ENCODE peak calls at places on chromosomes 12 and 14, in four cellular contexts. X is HepG2, V is GM12878, H is K562. N is an unnamed sample.

GRCh38 chr14:104096751-104097700 is 11.5 kb downstream of the ASPG start:
- DNase-seq in X (no peak), V (no peak), H (no peak), N (no peak)

GRCh38 chr12:116459011-116459410 is 100.2 kb upstream of the MAP1LC3B2 start:
- DNase-seq in X (no peak), V (no peak), H (no peak), N (no peak)

GRCh38 chr12:108734200-108734906 is 3.0 kb upstream of the CORO1C start:
- DNase-seq in X (peak), V (peak), H (no peak), N (no peak)

GRCh38 chr14:75182820-75183219 is 6.4 kb upstream of the TMED10 start:
- DNase-seq in X (peak), V (no peak), H (no peak), N (no peak)

GRCh38 chr14:21902561-21903199 is 229.1 kb upstream of the OR4E1 start:
- DNase-seq in X (no peak), V (no peak), H (no peak), N (no peak)

GRCh38 chr12:130555628-130556485 is 160.2 kb downstream of the RIMBP2 start:
- DNase-seq in X (no peak), V (no peak), H (no peak), N (no peak)

GRCh38 chr14:76386922-76387782 is 11.2 kb downstream of the ESRRB start:
- DNase-seq in X (peak), V (peak), H (peak), N (peak)

GRCh38 chr14:32374155-32374554 is 45.1 kb downstream of the AKAP6 start:
- DNase-seq in X (no peak), V (no peak), H (no peak), N (no peak)

GRCh38 chr14:71834308-71835204 is 97.7 kb upstream of the RGS6 start:
- DNase-seq in X (no peak), V (no peak), H (no peak), N (no peak)

GRCh38 chr14:71833476-71833875 is 98.8 kb upstream of the RGS6 start:
- DNase-seq in X (no peak), V (no peak), H (no peak), N (no peak)
- TF ChIP-seq FOXK2 in X (no peak), V (no peak), H (no peak), N (no peak)

GRCh38 chr14:105470163-105470811 is 4.3 kb upstream of the CRIP2 start:
- DNase-seq in X (no peak), V (no peak), H (no peak), N (no peak)
- TF ChIP-seq TARDBP in X (no peak), V (no peak), H (no peak), N (no peak)

DNA sequence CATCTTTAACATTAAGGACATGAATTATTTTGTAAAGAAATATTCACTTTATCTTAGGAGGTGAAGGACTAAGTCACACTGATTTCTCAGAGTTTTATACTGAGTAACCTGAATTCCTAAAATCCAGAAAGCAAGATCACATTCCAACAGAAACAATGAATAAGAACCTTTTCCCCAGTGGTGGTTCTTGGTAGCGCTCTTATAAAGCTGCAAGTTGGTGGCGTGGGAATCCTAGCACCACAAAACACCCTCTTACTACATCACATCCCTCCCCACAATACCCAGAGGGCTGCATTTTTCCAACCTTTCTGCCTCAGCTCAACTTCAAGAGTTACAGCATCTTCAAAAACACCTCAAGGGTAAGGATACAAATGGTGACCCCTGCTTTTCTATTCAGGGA is 44.0 kb upstream of the SMUG1 start:
- DNase-seq in X (no peak), V (no peak), H (no peak), N (peak)
- TF ChIP-seq SP1 in X (no peak), V (no peak), H (no peak), N (no peak)

GRCh38 chr14:33642641-33643342 is 308.1 kb downstream of the EGLN3 start:
- DNase-seq in X (no peak), V (no peak), H (no peak), N (peak)

GRCh38 chr14:33643782-33644181 is 307.1 kb downstream of the EGLN3 start:
- DNase-seq in X (no peak), V (no peak), H (no peak), N (no peak)

GRCh38 chr14:33642080-33642479 is 308.8 kb downstream of the EGLN3 start:
- DNase-seq in X (no peak), V (no peak), H (no peak), N (no peak)

GRCh38 chr14:33646692-33647260 is 304.1 kb downstream of the EGLN3 start:
- DNase-seq in X (no peak), V (no peak), H (no peak), N (no peak)

GRCh38 chr14:33647385-33647786 is 303.5 kb downstream of the EGLN3 start:
- DNase-seq in X (no peak), V (no peak), H (no peak), N (no peak)
- TF ChIP-seq FOXK2 in X (no peak), V (no peak), H (no peak), N (no peak)

DNA sequence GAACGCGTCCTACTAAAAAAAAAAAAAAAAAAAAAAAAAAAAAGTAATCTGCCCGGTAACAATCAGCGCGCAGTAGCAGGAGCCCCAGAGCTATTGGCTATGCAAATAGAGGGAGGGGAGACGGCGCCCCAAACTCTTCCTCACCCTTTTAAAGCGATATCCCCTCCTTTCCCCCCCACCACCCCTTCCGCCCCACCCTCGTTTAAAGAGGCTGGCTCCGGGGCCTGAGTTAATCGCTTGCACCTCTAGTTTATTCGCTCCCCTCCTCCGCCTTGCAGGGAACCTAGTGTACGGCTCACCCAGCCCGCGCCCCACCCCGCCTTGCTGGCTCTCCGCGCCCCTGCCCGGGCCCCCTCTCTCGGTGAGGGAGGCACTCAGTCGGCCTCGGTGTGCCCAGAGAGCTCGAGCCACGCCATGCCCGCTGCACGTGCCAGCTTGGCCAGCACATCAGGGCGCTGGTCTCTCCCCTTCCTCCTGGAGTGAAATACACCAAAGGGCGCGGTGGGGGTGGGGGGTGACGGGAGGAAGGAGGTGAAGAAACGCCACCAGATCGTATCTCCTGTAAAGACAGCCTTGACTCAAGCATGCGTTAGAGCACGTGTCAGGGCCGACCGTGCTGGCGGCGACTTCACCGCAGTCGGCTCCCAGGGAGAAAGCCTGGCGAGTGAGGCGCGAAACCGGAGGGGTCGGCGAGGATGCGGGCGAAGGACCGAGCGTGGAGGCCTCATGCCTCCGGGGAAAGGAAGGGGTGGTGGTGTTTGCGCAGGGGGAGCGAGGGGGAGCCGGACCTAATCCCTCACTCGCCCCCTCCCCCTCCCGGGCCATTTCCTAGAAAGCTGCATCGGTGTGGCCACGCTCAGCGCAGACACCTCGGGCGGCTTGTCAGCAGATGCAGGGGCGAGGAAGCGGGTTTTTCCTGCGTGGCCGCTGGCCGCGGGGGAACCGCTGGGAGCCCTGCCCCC is 1.3 kb upstream of the CCND2 start:
- DNase-seq in X (no peak), V (peak), H (peak), N (peak)
- TF ChIP-seq TARDBP in X (no peak), V (no peak), H (no peak), N (no peak)

DNA sequence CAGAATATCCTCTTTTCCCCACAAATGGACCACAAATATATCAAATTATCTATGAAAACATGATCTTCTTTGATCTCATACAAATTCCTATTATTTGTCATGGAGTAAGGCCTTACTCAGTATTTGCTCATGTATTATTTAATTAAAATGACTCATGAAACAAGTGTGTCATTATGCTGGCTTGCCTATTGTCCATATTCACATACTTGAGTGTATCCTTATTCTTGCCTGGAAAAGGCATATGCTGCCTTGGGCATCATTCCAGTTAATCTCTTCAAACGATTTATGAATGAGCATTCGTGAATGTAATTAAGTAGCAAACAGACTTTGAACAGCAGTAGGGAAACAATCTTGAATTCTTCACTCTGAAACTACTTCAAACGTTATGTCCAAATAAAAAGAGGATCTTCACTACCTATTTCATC is 22.6 kb upstream of the SNRPF start:
- DNase-seq in X (no peak), V (no peak), H (no peak), N (no peak)
- TF ChIP-seq SP1 in X (no peak), V (no peak), H (no peak), N (no peak)